ENCODE peak calls at places on chromosomes 6 and 20, in six cellular contexts. U, M, F, N, A and H are unnamed samples.

GRCh38 chr20:43916073-43916874 is 1.6 kb downstream of the TOX2 start:
- DNase-seq in U (no peak), M (no peak), F (no peak), N (no peak), A (no peak), H (no peak)

GRCh38 chr6:144284474-144284752 is 722 bp upstream of the UTRN start:
- DNase-seq in U (no peak), M (no peak), F (no peak), N (no peak), A (no peak), H (no peak)

GRCh38 chr20:48999890-49000870 is 45.9 kb upstream of the CSE1L start:
- DNase-seq in U (no peak), M (peak), F (no peak), N (no peak), A (no peak), H (no peak)

GRCh38 chr20:52410746-52411317 is 219.3 kb upstream of the ZFP64 start:
- DNase-seq in U (no peak), M (no peak), F (no peak), N (no peak), A (no peak), H (no peak)

GRCh38 chr20:11080776-11081406 is 407.1 kb upstream of the JAG1 start:
- DNase-seq in U (no peak), M (no peak), F (no peak), N (no peak), A (no peak), H (no peak)

GRCh38 chr20:53698321-53698978 is 104.8 kb upstream of the ZNF217 start:
- DNase-seq in U (no peak), M (no peak), F (no peak), N (no peak), A (no peak), H (no peak)

GRCh38 chr6:19204445-19204844 is 632.7 kb upstream of the ID4 start:
- DNase-seq in U (no peak), M (no peak), F (no peak), N (no peak), A (no peak), H (no peak)

GRCh38 chr6:38502423-38502822 is 137.3 kb downstream of the BTBD9 start:
- DNase-seq in U (no peak), M (peak), F (no peak), N (no peak), A (no peak), H (no peak)

GRCh38 chr20:22285555-22285954 is 298.8 kb downstream of the FOXA2 start:
- DNase-seq in U (no peak), M (no peak), F (no peak), N (no peak), A (no peak), H (no peak)

GRCh38 chr20:33653218-33653899 is 8.8 kb upstream of the C20orf144 start:
- DNase-seq in U (peak), M (peak), F (no peak), N (peak), A (peak), H (peak)

GRCh38 chr6:6003334-6004146 is 3.2 kb downstream of the NRN1 start:
- DNase-seq in U (no peak), M (no peak), F (no peak), N (no peak), A (no peak), H (no peak)

GRCh38 chr6:26065952-26066380 is 21.3 kb upstream of the HFE start:
- DNase-seq in U (no peak), M (peak), F (peak), N (no peak), A (peak), H (no peak)

GRCh38 chr6:155080876-155081845 is 86.0 kb downstream of the TIAM2 start:
- DNase-seq in U (no peak), M (no peak), F (no peak), N (no peak), A (no peak), H (no peak)

GRCh38 chr20:61760321-61761112 is 305.2 kb downstream of the TAF4 start:
- DNase-seq in U (no peak), M (no peak), F (no peak), N (no peak), A (no peak), H (no peak)

GRCh38 chr6:139577991-139578604 is 203.7 kb upstream of the CITED2 start:
- DNase-seq in U (no peak), M (peak), F (no peak), N (no peak), A (no peak), H (no peak)

GRCh38 chr20:21269772-21270171 is 33.4 kb upstream of the XRN2 start:
- DNase-seq in U (no peak), M (no peak), F (no peak), N (no peak), A (no peak), H (no peak)

GRCh38 chr6:135170849-135171248 is 10.3 kb upstream of the MYB start:
- DNase-seq in U (no peak), M (no peak), F (no peak), N (no peak), A (no peak), H (no peak)

GRCh38 chr6:80425089-80425823 is 318.8 kb downstream of the BCKDHB start:
- DNase-seq in U (no peak), M (no peak), F (no peak), N (no peak), A (no peak), H (no peak)

GRCh38 chr6:162481938-162482337 is 245.6 kb downstream of the PRKN start:
- DNase-seq in U (no peak), M (no peak), F (no peak), N (no peak), A (no peak), H (no peak)

GRCh38 chr20:44074252-44075151 is 112.5 kb downstream of the JPH2 start:
- DNase-seq in U (no peak), M (no peak), F (no peak), N (no peak), A (no peak), H (no peak)

GRCh38 chr6:142303191-142303564 is 1.4 kb downstream of the ADGRG6 start:
- DNase-seq in U (no peak), M (peak), F (no peak), N (no peak), A (no peak), H (no peak)

GRCh38 chr6:142304241-142304640 is 2.4 kb downstream of the ADGRG6 start:
- DNase-seq in U (no peak), M (peak), F (no peak), N (no peak), A (no peak), H (no peak)

GRCh38 chr6:142301421-142302391 is at the start of gene ADGRG6:
- DNase-seq in U (no peak), M (peak), F (no peak), N (peak), A (peak), H (peak)

GRCh38 chr6:142300758-142301251 is 1.0 kb upstream of the ADGRG6 start:
- DNase-seq in U (no peak), M (peak), F (no peak), N (no peak), A (no peak), H (no peak)

GRCh38 chr6:142302427-142303190 is 802 bp downstream of the ADGRG6 start:
- DNase-seq in U (no peak), M (peak), F (no peak), N (no peak), A (no peak), H (no peak)
- TF ChIP-seq POLR2A in U (no peak), M (no peak), F (no peak), N (no peak), A (no peak), H (no peak)

GRCh38 chr20:5522422-5522821 is 205.7 kb upstream of the PROKR2 start:
- DNase-seq in U (no peak), M (no peak), F (no peak), N (no peak), A (no peak), H (no peak)
- TF ChIP-seq POLR2AphosphoS5 in U (no peak), M (no peak), F (no peak), N (no peak), A (no peak), H (no peak)

GRCh38 chr6:81475646-81476045 is 276.8 kb downstream of the TENT5A start:
- DNase-seq in U (no peak), M (no peak), F (no peak), N (no peak), A (no peak), H (no peak)
- TF ChIP-seq TAF1 in U (no peak), M (no peak), F (no peak), N (no peak), A (no peak), H (no peak)

GRCh38 chr20:45911486-45912343 is at the start of gene PLTP:
- DNase-seq in U (no peak), M (no peak), F (no peak), N (no peak), A (peak), H (no peak)
- TF ChIP-seq POLR2A in U (peak), M (no peak), F (no peak), N (no peak), A (peak), H (no peak)

DNA sequence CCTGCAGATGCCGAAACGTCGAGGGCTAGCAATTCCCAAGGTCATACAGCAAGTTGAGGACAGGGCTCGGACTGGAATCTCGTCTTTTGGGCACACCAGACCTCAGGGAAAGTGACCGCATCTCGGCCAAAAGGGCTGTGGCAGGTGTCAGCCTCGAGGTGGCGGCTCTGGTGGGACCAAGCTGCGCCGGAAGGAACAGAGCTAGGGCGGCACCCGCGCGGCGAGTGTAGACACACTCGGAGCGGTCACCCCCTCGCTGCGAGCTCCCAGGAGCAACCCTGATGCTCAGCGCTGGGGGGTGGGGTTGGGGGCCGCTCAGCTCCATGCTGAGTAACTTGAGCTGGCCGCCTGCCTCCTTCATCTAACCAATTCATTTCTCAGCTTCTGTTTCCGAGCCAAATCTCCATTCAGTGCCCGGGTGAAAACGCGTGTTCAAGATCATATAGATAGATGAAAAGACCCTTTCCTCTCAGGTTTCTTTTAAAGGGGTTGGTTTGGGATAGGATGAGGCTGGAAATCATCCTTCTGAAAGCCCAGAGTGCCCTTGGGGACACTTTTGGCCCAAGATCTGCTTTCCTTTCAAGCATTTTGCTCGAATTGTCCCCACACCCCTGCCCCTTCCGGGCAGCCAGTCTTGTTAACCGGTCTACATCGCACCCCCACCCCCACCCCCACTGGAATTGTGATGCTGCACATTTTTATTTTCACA is 2.3 kb upstream of the TUBB2B start:
- DNase-seq in U (no peak), M (no peak), F (no peak), N (no peak), A (peak), H (no peak)
- TF ChIP-seq POLR2AphosphoS5 in U (no peak), M (no peak), F (no peak), N (no peak), A (no peak), H (no peak)

DNA sequence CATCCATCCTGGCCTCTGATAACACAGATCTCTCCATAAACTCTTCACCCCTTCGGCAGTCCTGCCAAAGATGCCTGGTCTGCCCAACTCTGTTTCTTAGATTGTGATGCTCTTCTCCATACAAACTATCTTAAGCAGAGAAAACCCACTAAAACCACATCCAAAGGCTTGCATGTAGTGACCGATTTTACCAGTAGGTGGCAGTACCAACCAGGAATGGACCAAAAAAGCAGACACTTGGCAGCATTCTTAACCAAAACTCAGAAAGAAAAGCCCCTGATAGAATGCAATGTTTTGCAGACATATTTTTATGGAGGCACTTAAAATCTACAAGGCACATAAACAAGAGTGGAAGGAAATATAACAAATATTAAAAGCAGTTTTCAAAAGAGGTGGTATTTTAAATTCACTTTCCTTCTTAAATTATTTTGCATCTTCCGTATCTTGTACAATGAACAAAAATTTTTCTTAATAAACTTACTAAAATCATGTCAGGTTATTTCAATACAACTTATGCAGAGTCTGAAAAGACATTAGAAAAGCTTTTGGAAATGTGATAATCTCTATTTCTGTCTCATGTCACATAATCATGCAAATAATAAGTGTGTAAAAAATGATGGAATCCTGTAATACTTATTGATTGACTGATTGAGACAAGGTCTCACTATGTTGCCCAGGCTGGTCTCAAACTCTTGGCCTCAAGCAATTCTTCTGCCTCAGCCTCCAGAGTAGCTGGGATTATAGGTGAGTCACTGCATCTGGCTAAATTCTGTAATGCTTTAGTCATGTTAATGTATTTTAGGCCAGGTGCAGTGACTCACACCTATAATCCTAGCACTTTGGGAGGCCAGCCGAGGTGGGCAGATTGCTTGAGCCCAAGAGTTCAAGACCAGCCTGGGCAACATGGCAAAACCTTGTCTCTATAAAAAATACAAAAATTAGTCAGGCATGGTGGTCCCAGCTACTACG is 29.4 kb downstream of the LRP11 start:
- DNase-seq in U (no peak), M (peak), F (no peak), N (no peak), A (peak), H (peak)
- TF ChIP-seq TAF1 in U (no peak), M (no peak), F (no peak), N (no peak), A (no peak), H (no peak)

GRCh38 chr6:56954389-56955170 is at the start of gene BEND6:
- DNase-seq in U (peak), M (peak), F (no peak), N (peak), A (peak), H (peak)
- TF ChIP-seq POLR2A in U (peak), M (peak), F (peak), N (peak), A (no peak), H (no peak)

GRCh38 chr6:45927421-45928234 is 88.0 kb downstream of the CLIC5 start:
- DNase-seq in U (no peak), M (no peak), F (no peak), N (no peak), A (no peak), H (no peak)
- TF ChIP-seq POLR2AphosphoS5 in U (no peak), M (no peak), F (no peak), N (no peak), A (no peak), H (no peak)

GRCh38 chr6:116476021-116476678 is 15.0 kb downstream of the CALHM6 start:
- DNase-seq in U (no peak), M (peak), F (peak), N (peak), A (no peak), H (peak)
- TF ChIP-seq TAF1 in U (no peak), M (no peak), F (no peak), N (no peak), A (no peak), H (no peak)